ENCODE peak calls at places on chromosomes 16 and 17, in six cellular contexts. One of them, this sample, is unnamed.

GRCh38 chr17:64401941-64402340 is 11.3 kb upstream of the PECAM1 start:
- DNase-seq in SJSA1: no peak
- DNase-seq in left ventricle myocardium inferior: no peak
- DNase-seq in choroid plexus epithelial cell: no peak
- DNase-seq in NT2/D1: no peak
- DNase-seq in esophagus squamous epithelium: no peak
- DNase-seq in this sample: no peak

GRCh38 chr17:58341861-58342475 is 10.0 kb downstream of the SUPT4H1 start:
- DNase-seq in esophagus squamous epithelium: no peak
- DNase-seq in NT2/D1: no peak
- DNase-seq in left ventricle myocardium inferior: no peak
- DNase-seq in SJSA1: no peak
- DNase-seq in choroid plexus epithelial cell: no peak
- DNase-seq in this sample: no peak

GRCh38 chr16:49466881-49467280 is 93.3 kb downstream of the C16orf78 start:
- DNase-seq in SJSA1: no peak
- DNase-seq in left ventricle myocardium inferior: no peak
- DNase-seq in NT2/D1: no peak
- DNase-seq in esophagus squamous epithelium: no peak
- DNase-seq in choroid plexus epithelial cell: no peak
- DNase-seq in this sample: no peak

GRCh38 chr17:48153711-48154642 is 46.4 kb downstream of the SNX11 start:
- DNase-seq in SJSA1: peak
- DNase-seq in choroid plexus epithelial cell: peak
- DNase-seq in left ventricle myocardium inferior: no peak
- DNase-seq in NT2/D1: no peak
- DNase-seq in esophagus squamous epithelium: no peak
- DNase-seq in this sample: peak

GRCh38 chr16:68116256-68116853 is 31.2 kb downstream of the NFATC3 start:
- DNase-seq in esophagus squamous epithelium: no peak
- DNase-seq in SJSA1: no peak
- DNase-seq in NT2/D1: no peak
- DNase-seq in left ventricle myocardium inferior: no peak
- DNase-seq in choroid plexus epithelial cell: peak
- DNase-seq in this sample: no peak

GRCh38 chr16:65122974-65123845 is 1.3 kb upstream of the CDH11 start:
- DNase-seq in choroid plexus epithelial cell: peak
- DNase-seq in NT2/D1: no peak
- DNase-seq in esophagus squamous epithelium: no peak
- DNase-seq in SJSA1: peak
- DNase-seq in left ventricle myocardium inferior: peak
- DNase-seq in this sample: no peak

GRCh38 chr17:41540921-41541625 is 13.0 kb upstream of the KRT19 start:
- DNase-seq in SJSA1: no peak
- DNase-seq in NT2/D1: no peak
- DNase-seq in left ventricle myocardium inferior: no peak
- DNase-seq in esophagus squamous epithelium: no peak
- DNase-seq in choroid plexus epithelial cell: no peak
- DNase-seq in this sample: peak

GRCh38 chr17:33647976-33648375 is 354.9 kb upstream of the ASIC2 start:
- DNase-seq in SJSA1: no peak
- DNase-seq in choroid plexus epithelial cell: peak
- DNase-seq in left ventricle myocardium inferior: no peak
- DNase-seq in NT2/D1: no peak
- DNase-seq in esophagus squamous epithelium: no peak
- DNase-seq in this sample: no peak

GRCh38 chr16:15775663-15776304 is 81.0 kb downstream of the MYH11 start:
- DNase-seq in NT2/D1: no peak
- DNase-seq in left ventricle myocardium inferior: no peak
- DNase-seq in SJSA1: no peak
- DNase-seq in esophagus squamous epithelium: no peak
- DNase-seq in choroid plexus epithelial cell: peak
- DNase-seq in this sample: no peak

GRCh38 chr17:8173056-8173870 is 2.9 kb downstream of the TMEM107 start:
- DNase-seq in esophagus squamous epithelium: no peak
- DNase-seq in choroid plexus epithelial cell: peak
- DNase-seq in left ventricle myocardium inferior: peak
- DNase-seq in NT2/D1: no peak
- DNase-seq in SJSA1: peak
- DNase-seq in this sample: peak

GRCh38 chr16:19367335-19367734 is 50.3 kb upstream of the TMC5 start:
- DNase-seq in SJSA1: no peak
- DNase-seq in esophagus squamous epithelium: no peak
- DNase-seq in NT2/D1: no peak
- DNase-seq in left ventricle myocardium inferior: no peak
- DNase-seq in choroid plexus epithelial cell: no peak
- DNase-seq in this sample: no peak

GRCh38 chr17:34623856-34624766 is 44.7 kb downstream of the TMEM132E start:
- DNase-seq in NT2/D1: no peak
- DNase-seq in esophagus squamous epithelium: no peak
- DNase-seq in SJSA1: no peak
- DNase-seq in left ventricle myocardium inferior: no peak
- DNase-seq in choroid plexus epithelial cell: no peak
- DNase-seq in this sample: no peak

GRCh38 chr17:74842599-74843351 is 16.9 kb downstream of the GRIN2C start:
- DNase-seq in esophagus squamous epithelium: no peak
- DNase-seq in SJSA1: peak
- DNase-seq in left ventricle myocardium inferior: peak
- DNase-seq in choroid plexus epithelial cell: peak
- DNase-seq in NT2/D1: no peak
- DNase-seq in this sample: peak
- H3K4me3 ChIP-seq in esophagus squamous epithelium: peak
- H3K4me3 ChIP-seq in SJSA1: peak
- H3K4me3 ChIP-seq in left ventricle myocardium inferior: peak
- H3K4me3 ChIP-seq in choroid plexus epithelial cell: peak
- H3K4me3 ChIP-seq in NT2/D1: peak
- H3K4me3 ChIP-seq in this sample: peak

GRCh38 chr16:4240624-4241023 is 1.3 kb downstream of the SRL start:
- DNase-seq in left ventricle myocardium inferior: peak
- DNase-seq in NT2/D1: no peak
- DNase-seq in choroid plexus epithelial cell: no peak
- DNase-seq in esophagus squamous epithelium: no peak
- DNase-seq in SJSA1: no peak
- DNase-seq in this sample: peak

GRCh38 chr16:4239020-4239419 is 2.9 kb downstream of the SRL start:
- DNase-seq in SJSA1: no peak
- DNase-seq in esophagus squamous epithelium: no peak
- DNase-seq in NT2/D1: no peak
- DNase-seq in choroid plexus epithelial cell: no peak
- DNase-seq in left ventricle myocardium inferior: no peak
- DNase-seq in this sample: no peak

GRCh38 chr16:4244254-4244812 is 2.5 kb upstream of the SRL start:
- DNase-seq in SJSA1: no peak
- DNase-seq in esophagus squamous epithelium: no peak
- DNase-seq in left ventricle myocardium inferior: no peak
- DNase-seq in NT2/D1: peak
- DNase-seq in choroid plexus epithelial cell: peak
- DNase-seq in this sample: peak

GRCh38 chr16:4239682-4240175 is 2.2 kb downstream of the SRL start:
- DNase-seq in NT2/D1: no peak
- DNase-seq in SJSA1: no peak
- DNase-seq in left ventricle myocardium inferior: no peak
- DNase-seq in esophagus squamous epithelium: no peak
- DNase-seq in choroid plexus epithelial cell: no peak
- DNase-seq in this sample: no peak

GRCh38 chr16:4241601-4242270 is at the start of gene SRL:
- DNase-seq in left ventricle myocardium inferior: peak
- DNase-seq in NT2/D1: no peak
- DNase-seq in choroid plexus epithelial cell: no peak
- DNase-seq in esophagus squamous epithelium: no peak
- DNase-seq in SJSA1: no peak
- DNase-seq in this sample: peak
- H3K4me3 ChIP-seq in left ventricle myocardium inferior: peak
- H3K4me3 ChIP-seq in NT2/D1: no peak
- H3K4me3 ChIP-seq in choroid plexus epithelial cell: no peak
- H3K4me3 ChIP-seq in esophagus squamous epithelium: no peak
- H3K4me3 ChIP-seq in SJSA1: no peak
- H3K4me3 ChIP-seq in this sample: no peak

DNA sequence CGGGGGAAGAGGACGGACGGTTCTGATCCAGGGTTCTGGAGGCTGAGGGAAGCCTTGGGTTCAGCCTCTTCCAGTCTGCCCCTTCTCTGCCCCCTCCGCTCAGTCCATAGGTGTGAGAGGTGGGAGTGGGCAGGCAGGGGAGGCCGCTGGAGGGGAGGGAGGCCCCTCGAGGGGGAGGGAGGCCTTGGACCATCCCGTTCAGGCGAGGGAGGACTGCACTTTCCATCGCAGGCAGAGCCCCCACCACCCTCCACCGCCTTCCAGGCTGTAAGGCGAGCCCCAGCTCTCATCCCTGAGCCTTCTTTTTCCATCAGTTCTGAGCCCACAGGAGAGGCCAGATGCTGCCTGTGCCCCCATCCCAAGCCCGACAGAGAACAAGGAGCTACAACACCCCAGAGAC is 4.2 kb upstream of the AXIN1 start:
- DNase-seq in SJSA1: no peak
- DNase-seq in left ventricle myocardium inferior: no peak
- DNase-seq in choroid plexus epithelial cell: no peak
- DNase-seq in NT2/D1: no peak
- DNase-seq in esophagus squamous epithelium: no peak
- DNase-seq in this sample: no peak
- H3K4me3 ChIP-seq in SJSA1: no peak
- H3K4me3 ChIP-seq in left ventricle myocardium inferior: no peak
- H3K4me3 ChIP-seq in choroid plexus epithelial cell: no peak
- H3K4me3 ChIP-seq in NT2/D1: no peak
- H3K4me3 ChIP-seq in esophagus squamous epithelium: no peak
- H3K4me3 ChIP-seq in this sample: no peak

DNA sequence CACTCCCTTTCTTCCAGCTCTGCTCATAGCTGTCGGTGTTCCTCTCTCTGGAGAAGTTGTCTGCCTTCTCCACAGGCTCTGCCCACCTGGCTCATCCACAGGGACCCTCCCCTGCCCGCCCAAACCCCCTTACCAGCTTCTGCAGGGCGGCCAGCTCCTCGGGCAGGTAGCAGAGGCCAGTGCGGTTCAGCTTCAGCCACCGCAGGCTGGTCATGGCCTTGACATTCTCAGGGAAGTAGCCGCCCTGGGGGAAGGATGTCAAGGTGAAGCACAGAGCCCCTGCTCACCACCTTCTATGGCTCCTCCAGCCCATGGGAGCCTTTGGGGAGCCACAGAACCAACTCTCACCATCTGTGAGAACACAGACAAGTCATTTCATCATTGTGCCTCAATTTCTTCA is 1.8 kb downstream of the FLII start:
- DNase-seq in NT2/D1: no peak
- DNase-seq in choroid plexus epithelial cell: no peak
- DNase-seq in left ventricle myocardium inferior: no peak
- DNase-seq in SJSA1: no peak
- DNase-seq in esophagus squamous epithelium: no peak
- DNase-seq in this sample: no peak
- H3K4me3 ChIP-seq in NT2/D1: peak
- H3K4me3 ChIP-seq in choroid plexus epithelial cell: no peak
- H3K4me3 ChIP-seq in left ventricle myocardium inferior: peak
- H3K4me3 ChIP-seq in SJSA1: peak
- H3K4me3 ChIP-seq in esophagus squamous epithelium: no peak
- H3K4me3 ChIP-seq in this sample: peak

This sample was measured in PC-9.